ENCODE peak calls at places on chromosomes 2 and 18, in four cellular contexts. Z is heart left ventricle, B is IMR-90, W is GM23338. X is an unnamed sample.

GRCh38 chr18:39037925-39038324 is 1472.3 kb upstream of the CELF4 start:
- DNase-seq in Z (no peak), B (no peak), W (no peak), X (no peak)

GRCh38 chr2:113996826-113997599 is 107.1 kb downstream of the ACTR3 start:
- DNase-seq in Z (no peak), B (no peak), W (no peak), X (no peak)

GRCh38 chr2:38107738-38108410 is 31.9 kb upstream of the CYP1B1 start:
- DNase-seq in Z (no peak), B (no peak), W (peak), X (no peak)

GRCh38 chr2:112841399-112842044 is 4.9 kb upstream of the IL1B start:
- DNase-seq in Z (no peak), B (no peak), W (no peak), X (no peak)

GRCh38 chr2:88919087-88919738 is 227.7 kb downstream of the RPIA start:
- DNase-seq in Z (no peak), B (peak), W (peak), X (no peak)

GRCh38 chr2:147161746-147162145 is 683.1 kb upstream of the ACVR2A start:
- DNase-seq in Z (no peak), B (no peak), W (no peak), X (no peak)

GRCh38 chr2:203427061-203427460 is 98.9 kb downstream of the ABI2 start:
- DNase-seq in Z (no peak), B (peak), W (no peak), X (no peak)

GRCh38 chr18:26992920-26993319 is 127.4 kb upstream of the AQP4 start:
- DNase-seq in Z (no peak), B (no peak), W (no peak), X (no peak)

GRCh38 chr2:106163948-106164580 is 30.0 kb downstream of the UXS1 start:
- DNase-seq in Z (no peak), B (peak), W (peak), X (no peak)

GRCh38 chr2:16291226-16291625 is 350.9 kb downstream of the MYCN start:
- DNase-seq in Z (no peak), B (no peak), W (no peak), X (no peak)

GRCh38 chr18:24497052-24497754 is 36.8 kb downstream of the HRH4 start:
- DNase-seq in Z (no peak), B (peak), W (no peak), X (no peak)

GRCh38 chr2:68103026-68103425 is 40.2 kb upstream of the C1D start:
- DNase-seq in Z (no peak), B (no peak), W (no peak), X (no peak)

GRCh38 chr2:3405876-3406275 is 26.4 kb downstream of the TRAPPC12 start:
- DNase-seq in Z (peak), B (no peak), W (no peak), X (no peak)

GRCh38 chr2:96533292-96534073 is 3.1 kb upstream of the ARID5A start:
- DNase-seq in Z (peak), B (peak), W (no peak), X (no peak)

GRCh38 chr2:55049794-55050132 is 488 bp downstream of the RTN4 start:
- DNase-seq in Z (no peak), B (no peak), W (no peak), X (no peak)

DNA sequence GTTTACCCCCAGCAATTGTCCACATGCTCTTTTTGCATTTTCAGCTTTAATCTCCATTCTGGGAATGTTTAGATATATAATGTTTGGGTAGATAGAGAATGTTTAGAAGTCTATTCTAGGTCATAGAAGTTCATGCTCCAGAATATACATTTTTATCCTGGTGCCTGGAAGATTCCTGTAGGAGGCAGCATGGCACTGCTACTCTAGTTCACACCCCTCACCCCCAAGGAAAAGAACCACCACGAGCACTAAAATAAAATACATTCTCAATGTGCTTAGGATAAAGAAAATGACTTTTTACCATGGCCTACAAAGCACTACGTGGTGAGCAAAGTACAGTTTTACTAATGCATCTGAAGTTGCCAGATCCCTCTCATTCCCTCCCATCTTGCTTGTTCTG is 53.8 kb downstream of the MYO1B start:
- DNase-seq in Z (no peak), B (peak), W (no peak), X (no peak)
- H3K27ac ChIP-seq in Z (no peak), B (peak), W (no peak), X (no peak)

GRCh38 chr18:57443716-57444115 is 8.5 kb downstream of the ONECUT2 start:
- DNase-seq in Z (no peak), B (no peak), W (no peak), X (no peak)

GRCh38 chr18:57445488-57446319 is 10.5 kb downstream of the ONECUT2 start:
- DNase-seq in Z (no peak), B (no peak), W (no peak), X (no peak)

GRCh38 chr18:57444301-57444759 is 9.2 kb downstream of the ONECUT2 start:
- DNase-seq in Z (no peak), B (no peak), W (peak), X (no peak)

GRCh38 chr18:57446322-57446721 is 11.1 kb downstream of the ONECUT2 start:
- DNase-seq in Z (no peak), B (peak), W (peak), X (no peak)

GRCh38 chr18:57447154-57447621 is 12.0 kb downstream of the ONECUT2 start:
- DNase-seq in Z (no peak), B (peak), W (peak), X (no peak)
- TF ChIP-seq CTCF in Z (no peak), B (no peak), W (peak), X (no peak)

GRCh38 chr18:31098878-31099277 is 3.3 kb downstream of the DSC2 start:
- DNase-seq in Z (no peak), B (no peak), W (no peak), X (no peak)
- H3K27ac ChIP-seq in Z (no peak), B (no peak), W (no peak), X (no peak)

GRCh38 chr2:4995466-4995865 is 696.7 kb upstream of the SOX11 start:
- DNase-seq in Z (no peak), B (no peak), W (peak), X (no peak)

GRCh38 chr2:4992226-4992625 is 700.0 kb upstream of the SOX11 start:
- DNase-seq in Z (no peak), B (no peak), W (peak), X (no peak)
- TF ChIP-seq CTCF in Z (peak), B (no peak), W (peak), X (no peak)

DNA sequence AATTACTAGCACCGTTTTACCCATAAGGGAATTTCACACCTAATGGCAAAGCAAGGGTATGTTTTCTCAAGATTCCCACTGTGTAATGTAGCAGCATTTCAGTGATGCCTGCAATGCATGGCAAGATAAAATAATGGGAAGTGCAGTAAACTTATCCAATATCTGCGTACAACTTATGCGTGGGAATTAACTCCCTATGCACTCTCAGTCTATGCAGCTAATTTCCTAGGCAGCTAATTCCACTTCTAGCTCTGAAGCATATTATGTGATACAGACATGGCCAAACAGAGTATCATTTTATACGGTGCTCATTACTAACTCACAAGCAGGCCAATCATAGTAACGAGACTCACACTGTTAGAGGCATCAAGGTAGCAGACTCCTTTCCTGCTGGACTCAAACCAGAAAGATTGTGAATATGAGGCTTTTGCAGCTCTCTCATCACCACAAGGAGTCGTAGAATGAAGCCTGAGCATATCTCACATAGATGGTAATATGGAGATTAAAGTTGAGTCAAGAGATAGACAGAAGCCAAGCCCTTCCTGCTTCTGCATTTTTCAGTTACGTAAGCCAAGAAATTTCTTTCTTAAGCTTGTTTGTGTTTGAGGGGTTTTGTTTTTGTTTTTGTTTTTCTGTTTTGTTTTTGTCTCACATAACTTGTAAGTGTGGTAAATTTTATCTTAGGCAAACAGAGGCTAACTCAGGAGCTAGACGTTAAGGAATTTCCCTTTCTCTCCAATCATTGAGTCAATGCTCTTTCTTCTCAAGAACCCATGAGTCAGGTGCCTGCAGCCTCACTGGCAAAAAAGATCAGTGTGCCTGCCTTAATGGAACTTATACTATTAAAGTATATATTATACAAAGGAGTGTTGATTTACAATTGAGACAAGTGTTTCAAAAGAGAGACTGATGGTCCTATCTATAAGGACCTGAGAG is 34.7 kb upstream of the ITGAV start:
- DNase-seq in Z (no peak), B (peak), W (no peak), X (no peak)
- H3K27ac ChIP-seq in Z (no peak), B (no peak), W (no peak), X (no peak)

DNA sequence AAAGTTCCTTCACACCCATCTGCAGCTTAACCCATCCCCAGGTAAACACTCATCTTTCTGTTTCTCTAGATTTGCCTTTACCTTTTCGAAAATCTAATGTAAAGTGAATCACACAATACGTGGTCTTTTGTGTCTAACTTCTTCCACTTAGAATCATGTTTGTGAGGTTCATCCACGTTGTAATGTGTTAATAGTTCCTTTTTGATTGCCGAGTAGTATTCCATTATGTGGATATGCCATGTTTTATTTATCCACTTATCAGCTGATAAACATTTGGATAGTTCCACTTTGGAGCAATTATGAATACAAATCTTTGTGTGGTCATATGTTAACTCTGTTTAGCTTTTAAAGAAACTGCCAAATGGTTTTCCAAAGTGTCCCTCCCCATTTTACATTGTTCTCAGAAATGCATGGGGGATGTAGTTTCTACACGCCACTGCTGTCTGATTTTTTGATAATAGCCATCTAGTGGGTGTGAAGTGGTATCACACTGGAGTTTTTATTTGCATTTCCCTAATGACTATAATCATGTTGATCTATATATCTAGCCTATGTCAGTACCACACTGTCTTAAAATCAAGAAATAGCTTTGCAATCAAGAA is 22.3 kb downstream of the PECR start:
- DNase-seq in Z (no peak), B (no peak), W (no peak), X (no peak)
- TF ChIP-seq CTCF in Z (no peak), B (peak), W (no peak), X (peak)

GRCh38 chr2:152047826-152048476 is 50.9 kb downstream of the CACNB4 start:
- DNase-seq in Z (no peak), B (no peak), W (peak), X (no peak)
- H3K27ac ChIP-seq in Z (no peak), B (no peak), W (no peak), X (no peak)

GRCh38 chr2:8514274-8514662 is 167.6 kb upstream of the ID2 start:
- DNase-seq in Z (no peak), B (no peak), W (no peak), X (no peak)
- TF ChIP-seq CTCF in Z (no peak), B (no peak), W (no peak), X (no peak)

DNA sequence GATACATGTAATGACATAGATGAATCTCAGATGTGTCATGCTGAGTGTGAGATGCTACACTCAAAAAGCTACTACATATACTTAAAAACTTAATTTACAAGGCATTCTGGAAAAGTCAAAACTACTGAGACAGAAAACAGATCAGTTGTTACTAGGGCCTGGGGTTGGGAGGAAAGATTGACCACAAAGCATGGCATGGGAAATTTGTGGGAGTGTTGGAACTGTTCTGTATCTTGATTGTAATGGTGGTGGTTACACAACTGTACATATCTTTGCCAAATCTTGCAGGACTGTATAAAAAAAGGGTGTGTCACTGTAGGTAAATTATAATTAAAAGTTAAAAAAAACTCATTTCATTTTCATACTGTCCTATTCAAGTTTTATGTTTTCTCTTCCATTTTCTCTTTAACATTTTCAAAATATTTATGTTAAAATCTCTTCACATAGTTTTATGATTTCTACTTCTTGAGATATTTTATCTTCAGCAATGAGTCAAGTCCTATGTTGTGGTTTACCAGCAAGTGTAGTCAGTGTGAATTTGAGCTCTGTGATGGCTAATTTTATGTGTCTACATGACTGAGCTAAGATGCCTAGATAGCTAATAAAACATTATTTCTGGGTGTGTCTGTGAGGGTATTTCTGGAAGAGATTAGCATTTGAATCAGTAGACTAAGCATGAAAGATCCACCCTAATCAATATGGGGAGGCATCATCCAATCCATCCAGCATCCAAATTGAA is 58.6 kb upstream of the VRK2 start:
- DNase-seq in Z (no peak), B (no peak), W (no peak), X (no peak)
- H3K27ac ChIP-seq in Z (no peak), B (no peak), W (no peak), X (no peak)

GRCh38 chr18:8658858-8659485 is 46.4 kb upstream of the MTCL1 start:
- DNase-seq in Z (no peak), B (no peak), W (no peak), X (no peak)

GRCh38 chr18:8656226-8656625 is 47.0 kb downstream of the RAB12 start:
- DNase-seq in Z (no peak), B (no peak), W (no peak), X (no peak)

GRCh38 chr18:8657873-8658521 is 47.4 kb upstream of the MTCL1 start:
- DNase-seq in Z (no peak), B (peak), W (peak), X (no peak)

GRCh38 chr18:8657050-8657820 is 48.0 kb downstream of the RAB12 start:
- DNase-seq in Z (no peak), B (no peak), W (no peak), X (no peak)

GRCh38 chr18:8654482-8655451 is 45.5 kb downstream of the RAB12 start:
- DNase-seq in Z (no peak), B (peak), W (peak), X (no peak)
- TF ChIP-seq CTCF in Z (peak), B (peak), W (peak), X (peak)

X was measured in CD4-positive, alpha-beta T cell.